ENCODE peak calls at places on chromosomes 6 and 20, in six cellular contexts. B is ELR; F is bronchial epithelial cell; U is activated CD4-positive, alpha-beta T cell treated with anti-CD3 and anti-CD28 coated beads, Interleukin-2, amount 50 U/mL, for 24 hours; Q is WERI-Rb-1; I is MV-4-11. E is an unnamed sample.
A peak's percentile ranks its signal among the peaks of the same experiment; 100 is the strongest.

GRCh38 chr6:56808871-56809359 is 146.0 kb upstream of the BEND6 start:
- DNase-seq in B (peak; percentile 89), F (peak; percentile 63), U (no peak), Q (no peak), I (no peak), E (peak; percentile 43)

GRCh38 chr6:116238083-116238482 is 15.8 kb downstream of the TSPYL4 start:
- DNase-seq in B (no peak), F (no peak), U (no peak), Q (no peak), I (no peak), E (no peak)

GRCh38 chr20:43776691-43777090 is 49.9 kb upstream of the GTSF1L start:
- DNase-seq in B (peak; percentile 50), F (peak; percentile 19), U (no peak), Q (no peak), I (no peak), E (no peak)

GRCh38 chr6:37514377-37514776 is 14.7 kb upstream of the CCDC167 start:
- DNase-seq in B (peak; percentile 90), F (peak; percentile 77), U (no peak), Q (no peak), I (no peak), E (peak; percentile 93)

GRCh38 chr6:9504191-9504590 is 910.7 kb downstream of the TFAP2A start:
- DNase-seq in B (no peak), F (no peak), U (no peak), Q (no peak), I (no peak), E (no peak)

GRCh38 chr20:37703338-37703660 is 9.5 kb downstream of the CTNNBL1 start:
- DNase-seq in B (no peak), F (no peak), U (no peak), Q (no peak), I (no peak), E (no peak)

GRCh38 chr6:19771753-19772336 is 65.3 kb upstream of the ID4 start:
- DNase-seq in B (peak; percentile 49), F (peak; percentile 37), U (no peak), Q (no peak), I (peak; percentile 11), E (peak; percentile 4)

GRCh38 chr6:48859562-48859961 is 603.5 kb downstream of the MMUT start:
- DNase-seq in B (no peak), F (no peak), U (no peak), Q (no peak), I (no peak), E (no peak)

GRCh38 chr20:37344506-37345338 is 1.2 kb upstream of the SRC start:
- DNase-seq in B (no peak), F (peak; percentile 51), U (no peak), Q (peak; percentile 80), I (no peak), E (no peak)

GRCh38 chr20:3612795-3613560 is 50.2 kb downstream of the GFRA4 start:
- DNase-seq in B (peak; percentile 6), F (no peak), U (no peak), Q (no peak), I (peak; percentile 52), E (no peak)

GRCh38 chr6:42251500-42251899 is 33.8 kb upstream of the MRPS10 start:
- DNase-seq in B (no peak), F (no peak), U (no peak), Q (no peak), I (no peak), E (no peak)

GRCh38 chr6:35173068-35174042 is 32.2 kb upstream of the TCP11 start:
- DNase-seq in B (peak; percentile 95), F (no peak), U (no peak), Q (no peak), I (no peak), E (peak; percentile 56)

GRCh38 chr20:18224968-18225568 is 63.3 kb upstream of the ZNF133 start:
- DNase-seq in B (peak; percentile 57), F (peak; percentile 73), U (no peak), Q (no peak), I (no peak), E (peak; percentile 78)

GRCh38 chr6:21996425-21997207 is 300.2 kb downstream of the PRL start:
- DNase-seq in B (no peak), F (peak; percentile 15), U (no peak), Q (no peak), I (no peak), E (no peak)

GRCh38 chr6:110319843-110320242 is 38.3 kb downstream of the METTL24 start:
- DNase-seq in B (no peak), F (no peak), U (no peak), Q (no peak), I (no peak), E (no peak)

GRCh38 chr6:45556828-45557227 is 179.1 kb upstream of the SUPT3H start:
- DNase-seq in B (no peak), F (no peak), U (no peak), Q (no peak), I (no peak), E (no peak)

GRCh38 chr6:34022250-34022872 is 123.5 kb downstream of the GRM4 start:
- DNase-seq in B (no peak), F (no peak), U (no peak), Q (no peak), I (no peak), E (no peak)

GRCh38 chr20:8155848-8156602 is 24.0 kb downstream of the PLCB1 start:
- DNase-seq in B (no peak), F (no peak), U (no peak), Q (no peak), I (no peak), E (no peak)

GRCh38 chr6:149316740-149317655 is 514 bp upstream of the TAB2 start:
- DNase-seq in B (peak; percentile 93), F (peak; percentile 75), U (peak; percentile 70), Q (peak; percentile 89), I (peak; percentile 84), E (peak; percentile 98)

GRCh38 chr6:38131527-38131965 is 312.0 kb downstream of the ZFAND3 start:
- DNase-seq in B (peak; percentile 88), F (peak; percentile 46), U (no peak), Q (no peak), I (no peak), E (peak; percentile 82)

GRCh38 chr6:85677243-85677956 is 34.7 kb upstream of the SYNCRIP start:
- DNase-seq in B (peak; percentile 35), F (no peak), U (no peak), Q (no peak), I (no peak), E (peak; percentile 13)

GRCh38 chr20:46276531-46276930 is 31.8 kb downstream of the CDH22 start:
- DNase-seq in B (no peak), F (peak; percentile 35), U (no peak), Q (no peak), I (no peak), E (peak; percentile 26)

GRCh38 chr20:32527447-32528055 is 57.6 kb downstream of the NOL4L start:
- DNase-seq in B (no peak), F (no peak), U (no peak), Q (no peak), I (no peak), E (no peak)

GRCh38 chr6:158703840-158704822 is 54.3 kb downstream of the SYTL3 start:
- DNase-seq in B (peak; percentile 77), F (peak; percentile 46), U (peak; percentile 59), Q (peak; percentile 83), I (peak; percentile 63), E (peak; percentile 78)

GRCh38 chr6:15744824-15745402 is 82.1 kb upstream of the DTNBP1 start:
- DNase-seq in B (no peak), F (no peak), U (no peak), Q (no peak), I (peak; percentile 71), E (no peak)

GRCh38 chr20:25178563-25179438 is 16.7 kb upstream of the ENTPD6 start:
- DNase-seq in B (peak; percentile 96), F (peak; percentile 99), U (no peak), Q (peak; percentile 14), I (peak; percentile 44), E (peak; percentile 85)

GRCh38 chr6:10350720-10351119 is 64.2 kb downstream of the TFAP2A start:
- DNase-seq in B (no peak), F (peak; percentile 41), U (no peak), Q (no peak), I (no peak), E (no peak)

GRCh38 chr6:170355661-170356060 is 49.1 kb downstream of the FAM120B start:
- DNase-seq in B (no peak), F (no peak), U (no peak), Q (no peak), I (no peak), E (no peak)

GRCh38 chr20:11755071-11755881 is 162.4 kb upstream of the BTBD3 start:
- DNase-seq in B (peak; percentile 1), F (no peak), U (no peak), Q (no peak), I (peak; percentile 29), E (no peak)

GRCh38 chr6:5471044-5471443 is 209.7 kb downstream of the FARS2 start:
- DNase-seq in B (peak; percentile 73), F (peak; percentile 38), U (peak; percentile 11), Q (peak; percentile 91), I (peak; percentile 54), E (peak; percentile 69)

GRCh38 chr6:141000917-141001316 is 1131.8 kb upstream of the GJE1 start:
- DNase-seq in B (no peak), F (no peak), U (no peak), Q (no peak), I (no peak), E (no peak)

GRCh38 chr6:42562788-42563187 is 1.0 kb upstream of the UBR2 start:
- DNase-seq in B (no peak), F (no peak), U (no peak), Q (no peak), I (no peak), E (no peak)

GRCh38 chr6:132512342-132512637 is 626 bp downstream of the STX7 start:
- DNase-seq in B (no peak), F (no peak), U (no peak), Q (no peak), I (peak; percentile 92), E (no peak)

E was measured in Daoy.